ENCODE peak calls at places on chromosomes 6 and 20, in ten cellular contexts. X, N, O, C, I, B, E, G, D and U are unnamed samples.
A peak's percentile ranks its signal among the peaks of the same experiment; 100 is the strongest.

GRCh38 chr6:57158658-57159057 is 13.5 kb upstream of the BAG2 start:
- DNase-seq in X (no peak), N (no peak), O (no peak), C (no peak), I (no peak), B (no peak), E (no peak), G (no peak), D (no peak), U (no peak)

GRCh38 chr6:71489736-71490135 is 201.1 kb downstream of the OGFRL1 start:
- DNase-seq in X (no peak), N (no peak), O (peak; percentile 27), C (no peak), I (no peak), B (peak; percentile 69), E (no peak), G (no peak), D (no peak), U (no peak)

GRCh38 chr6:123941855-123942254 is 138.2 kb downstream of the NKAIN2 start:
- DNase-seq in X (no peak), N (no peak), O (no peak), C (no peak), I (no peak), B (no peak), E (no peak), G (no peak), D (no peak), U (no peak)

GRCh38 chr6:21271431-21272155 is 322.0 kb upstream of the SOX4 start:
- DNase-seq in X (no peak), N (no peak), O (no peak), C (no peak), I (no peak), B (no peak), E (no peak), G (no peak), D (no peak), U (no peak)

GRCh38 chr20:32621071-32621913 is 36.2 kb upstream of the NOL4L start:
- DNase-seq in X (no peak), N (no peak), O (no peak), C (no peak), I (peak; percentile 75), B (no peak), E (no peak), G (no peak), D (no peak), U (no peak)

GRCh38 chr6:11043552-11043960 is 549 bp downstream of the ELOVL2 start:
- DNase-seq in X (peak; percentile 28), N (no peak), O (no peak), C (no peak), I (peak; percentile 37), B (no peak), E (no peak), G (no peak), D (no peak), U (no peak)

GRCh38 chr6:49980898-49981297 is 11.5 kb upstream of the DEFB113 start:
- DNase-seq in X (no peak), N (no peak), O (peak; percentile 1), C (no peak), I (peak; percentile 4), B (no peak), E (no peak), G (no peak), D (no peak), U (no peak)

GRCh38 chr20:13526551-13526950 is 112.2 kb downstream of the TASP1 start:
- DNase-seq in X (no peak), N (no peak), O (no peak), C (no peak), I (no peak), B (no peak), E (no peak), G (no peak), D (no peak), U (no peak)

GRCh38 chr20:11791316-11792228 is 126.1 kb upstream of the BTBD3 start:
- DNase-seq in X (no peak), N (no peak), O (peak; percentile 10), C (no peak), I (no peak), B (no peak), E (no peak), G (no peak), D (no peak), U (no peak)

GRCh38 chr6:28400122-28400451 is 540 bp upstream of the ZSCAN12 start:
- DNase-seq in X (no peak), N (no peak), O (no peak), C (no peak), I (no peak), B (no peak), E (no peak), G (no peak), D (no peak), U (no peak)

GRCh38 chr6:2432258-2432657 is 186.9 kb upstream of the GMDS start:
- DNase-seq in X (no peak), N (no peak), O (peak; percentile 51), C (no peak), I (no peak), B (peak; percentile 83), E (no peak), G (no peak), D (no peak), U (no peak)

GRCh38 chr6:100549406-100550167 is 84.9 kb upstream of the SIM1 start:
- DNase-seq in X (no peak), N (no peak), O (no peak), C (no peak), I (no peak), B (peak; percentile 23), E (no peak), G (no peak), D (no peak), U (no peak)

GRCh38 chr6:27839303-27840081 is 72.7 kb downstream of the OR2B2 start:
- DNase-seq in X (no peak), N (no peak), O (peak; percentile 74), C (peak; percentile 45), I (no peak), B (no peak), E (peak; percentile 61), G (no peak), D (peak; percentile 36), U (no peak)

DNA sequence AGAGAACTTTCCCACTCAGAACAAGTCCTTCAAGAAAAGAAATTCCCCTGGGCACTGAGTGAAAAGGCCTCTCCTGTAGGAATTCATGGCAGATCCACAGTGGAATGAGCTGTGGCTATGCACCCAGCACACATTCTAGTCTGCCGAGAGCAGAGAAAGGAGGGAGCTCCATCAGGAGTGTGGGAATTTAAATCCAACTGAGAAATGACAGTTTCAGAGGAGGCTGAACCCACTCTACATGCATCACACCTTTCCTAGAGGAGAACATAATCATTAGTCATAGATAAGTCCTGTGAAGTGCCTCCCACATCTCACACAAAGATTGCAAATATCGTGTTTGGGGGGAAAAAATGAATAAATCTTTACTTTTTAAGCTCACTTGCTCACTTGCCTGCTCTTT is 530.2 kb upstream of the HTR1E start:
- DNase-seq in X (no peak), N (no peak), O (no peak), C (no peak), I (no peak), B (no peak), E (no peak), G (no peak), D (no peak), U (no peak)
- TF ChIP-seq CTCF in X (no peak), N (no peak), O (no peak), C (no peak), I (no peak), B (no peak), E (no peak), G (no peak), D (no peak), U (no peak)

DNA sequence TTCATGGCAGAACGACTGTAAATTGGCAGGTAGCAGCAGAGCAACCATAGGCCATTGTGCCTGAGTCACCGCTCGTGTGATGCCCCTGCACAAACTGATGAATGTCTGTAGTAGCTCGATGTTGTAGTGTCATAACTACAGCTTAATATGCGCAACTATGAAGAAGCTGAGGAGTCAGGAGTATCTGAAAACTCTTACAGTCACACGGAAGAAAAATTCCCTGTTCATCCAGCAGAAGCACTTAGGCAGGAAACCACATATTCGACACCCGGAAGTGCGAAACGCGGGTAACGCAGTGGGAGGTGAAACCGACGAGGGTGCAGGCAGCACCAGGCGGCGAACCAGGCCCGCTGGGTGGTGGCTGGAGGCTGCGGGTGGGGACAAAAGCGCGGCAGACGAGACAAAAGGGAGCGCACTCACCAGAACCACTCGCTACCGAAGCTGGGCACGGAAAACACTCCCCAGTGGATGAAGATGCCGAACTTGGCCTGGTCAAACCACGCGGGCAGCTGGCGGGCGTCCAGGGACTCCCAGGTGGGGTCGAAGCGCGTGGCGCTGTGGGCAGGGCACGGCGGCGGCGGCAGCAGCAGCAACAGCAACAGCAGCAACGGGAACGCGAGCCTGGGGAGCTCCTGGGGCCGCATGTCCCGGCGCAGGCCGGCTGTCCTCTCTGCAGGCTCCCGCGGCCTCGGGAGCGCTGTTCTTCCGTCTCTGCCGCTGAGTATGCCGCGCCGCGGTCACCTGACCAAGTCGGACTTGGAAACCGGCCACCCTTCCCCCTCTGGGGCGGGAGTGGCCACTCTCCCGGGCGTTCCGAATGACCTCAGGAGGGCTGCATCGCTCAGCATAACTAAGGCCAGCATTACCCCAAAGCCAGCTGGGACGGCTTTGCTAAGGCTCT is at the start of gene FUCA2:
- DNase-seq in X (peak; percentile 47), N (peak; percentile 72), O (peak; percentile 84), C (peak; percentile 96), I (peak; percentile 79), B (peak; percentile 34), E (peak; percentile 95), G (peak; percentile 73), D (peak; percentile 76), U (peak; percentile 62)
- TF ChIP-seq CTCF in X (no peak), N (peak; percentile 11), O (no peak), C (no peak), I (no peak), B (peak; percentile 3), E (no peak), G (no peak), D (no peak), U (no peak)

GRCh38 chr6:31763617-31763940 is 1.1 kb downstream of the SAPCD1 start:
- DNase-seq in X (no peak), N (no peak), O (peak; percentile 19), C (no peak), I (no peak), B (no peak), E (no peak), G (no peak), D (no peak), U (no peak)
- TF ChIP-seq CTCF in X (no peak), N (no peak), O (no peak), C (no peak), I (no peak), B (no peak), E (no peak), G (no peak), D (no peak), U (no peak)

DNA sequence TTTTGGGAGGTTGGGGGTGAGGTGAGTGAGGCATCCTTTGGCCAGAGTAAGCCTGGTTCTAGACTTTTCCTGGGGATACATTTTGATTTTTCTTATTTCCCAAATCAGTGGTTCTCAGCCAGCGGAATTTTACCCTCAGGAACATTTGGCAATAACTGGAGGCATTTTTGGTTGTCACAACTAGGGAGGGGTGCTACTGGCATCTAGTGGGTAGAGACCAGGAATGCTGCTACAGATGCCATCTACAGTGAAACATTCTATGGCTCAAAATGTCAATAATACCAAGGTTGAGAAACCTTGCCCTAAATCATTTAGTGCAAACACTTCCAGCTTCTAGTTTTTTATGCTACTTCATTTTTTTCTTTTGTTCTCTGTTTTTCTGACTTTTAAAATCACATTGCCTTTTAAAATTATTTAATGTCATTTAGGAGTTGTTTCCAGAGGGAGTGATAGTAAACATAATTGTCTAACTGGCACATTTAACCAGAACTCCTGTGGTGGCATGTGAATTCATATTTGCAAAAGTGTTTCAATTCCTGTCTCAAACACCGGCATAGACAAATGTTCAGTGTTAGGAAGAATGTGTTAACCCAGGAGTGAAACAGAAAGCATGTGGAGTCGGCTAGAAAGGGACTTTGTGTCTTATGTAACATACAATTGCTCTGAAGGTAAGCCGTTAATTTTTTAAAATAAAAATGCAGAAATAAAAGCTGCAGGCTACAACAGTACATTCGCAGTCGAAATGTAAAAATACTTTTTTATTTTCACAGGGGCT is 59.0 kb downstream of the QRSL1 start:
- DNase-seq in X (no peak), N (no peak), O (peak; percentile 7), C (no peak), I (no peak), B (no peak), E (no peak), G (no peak), D (no peak), U (no peak)
- TF ChIP-seq CTCF in X (no peak), N (no peak), O (no peak), C (no peak), I (no peak), B (no peak), E (no peak), G (peak; percentile 11), D (no peak), U (no peak)